ENCODE peak calls at places on chromosomes 2 and 18, in five cellular contexts. One of them, this sample, is unnamed. For H3K4me1 and H3K27me3, the result is how much of the 10 kb centered on the place peaks cover.

GRCh38 chr2:164065038-164065437 is 329.2 kb upstream of the FIGN start:
- DNase-seq in iPS DF 6.9: no peak
- DNase-seq in GM12878: no peak
- DNase-seq in BE2C: no peak
- DNase-seq in GM23338: no peak
- DNase-seq in this sample: no peak

GRCh38 chr18:58891753-58892152 is 27.1 kb downstream of the ZNF532 start:
- DNase-seq in GM12878: no peak
- DNase-seq in BE2C: no peak
- DNase-seq in GM23338: no peak
- DNase-seq in iPS DF 6.9: no peak
- DNase-seq in this sample: no peak

GRCh38 chr2:75560022-75560767 is 544 bp downstream of the EVA1A start:
- DNase-seq in GM12878: no peak
- DNase-seq in iPS DF 6.9: no peak
- DNase-seq in GM23338: peak
- DNase-seq in BE2C: no peak
- DNase-seq in this sample: peak

GRCh38 chr2:193584522-193584938 is 1389.8 kb upstream of the TMEFF2 start:
- DNase-seq in iPS DF 6.9: peak
- DNase-seq in GM12878: no peak
- DNase-seq in GM23338: peak
- DNase-seq in BE2C: peak
- DNase-seq in this sample: no peak

GRCh38 chr2:179340678-179341077 is 76.0 kb upstream of the SESTD1 start:
- DNase-seq in BE2C: no peak
- DNase-seq in GM12878: no peak
- DNase-seq in GM23338: peak
- DNase-seq in iPS DF 6.9: no peak
- DNase-seq in this sample: no peak

GRCh38 chr18:54926593-54927297 is 32.5 kb downstream of the CCDC68 start:
- DNase-seq in iPS DF 6.9: no peak
- DNase-seq in GM12878: no peak
- DNase-seq in BE2C: no peak
- DNase-seq in GM23338: no peak
- DNase-seq in this sample: no peak

GRCh38 chr2:3827673-3828575 is 124.5 kb downstream of the DCDC2C start:
- DNase-seq in iPS DF 6.9: no peak
- DNase-seq in GM23338: peak
- DNase-seq in BE2C: peak
- DNase-seq in GM12878: no peak
- DNase-seq in this sample: no peak

GRCh38 chr2:84991404-84992151 is 20.6 kb downstream of the KCMF1 start:
- DNase-seq in GM23338: no peak
- DNase-seq in iPS DF 6.9: no peak
- DNase-seq in GM12878: no peak
- DNase-seq in BE2C: no peak
- DNase-seq in this sample: no peak

GRCh38 chr2:52269696-52270485 is 1238.0 kb upstream of the NRXN1 start:
- DNase-seq in GM12878: no peak
- DNase-seq in BE2C: no peak
- DNase-seq in iPS DF 6.9: no peak
- DNase-seq in GM23338: no peak
- DNase-seq in this sample: no peak

DNA sequence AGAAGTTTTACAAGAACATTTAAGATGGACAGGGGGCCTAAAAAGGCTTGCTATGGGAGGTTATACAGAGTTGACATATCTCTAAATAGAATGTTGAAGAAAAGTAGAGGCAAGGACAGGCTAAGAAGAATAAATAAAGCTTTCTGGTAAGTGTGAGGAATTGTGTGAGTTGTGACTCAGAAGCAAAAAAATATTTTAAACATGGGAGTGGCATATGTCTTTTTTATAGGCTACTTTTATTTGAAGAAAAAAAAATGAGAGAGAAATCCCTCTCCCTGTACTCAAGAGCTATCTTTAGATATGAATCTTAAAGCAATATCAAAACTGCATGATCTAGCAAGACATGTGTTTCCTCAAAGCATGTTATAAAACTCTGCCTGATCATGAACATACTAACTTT is 41.1 kb downstream of the RAB3GAP1 start:
- DNase-seq in BE2C: no peak
- DNase-seq in GM12878: no peak
- DNase-seq in iPS DF 6.9: no peak
- DNase-seq in GM23338: no peak
- DNase-seq in this sample: no peak
- H3K4me1 ChIP-seq in BE2C: under half
- H3K4me1 ChIP-seq in GM12878: under half
- H3K4me1 ChIP-seq in iPS DF 6.9: under half
- H3K4me1 ChIP-seq in GM23338: under half
- H3K4me1 ChIP-seq in this sample: under half

DNA sequence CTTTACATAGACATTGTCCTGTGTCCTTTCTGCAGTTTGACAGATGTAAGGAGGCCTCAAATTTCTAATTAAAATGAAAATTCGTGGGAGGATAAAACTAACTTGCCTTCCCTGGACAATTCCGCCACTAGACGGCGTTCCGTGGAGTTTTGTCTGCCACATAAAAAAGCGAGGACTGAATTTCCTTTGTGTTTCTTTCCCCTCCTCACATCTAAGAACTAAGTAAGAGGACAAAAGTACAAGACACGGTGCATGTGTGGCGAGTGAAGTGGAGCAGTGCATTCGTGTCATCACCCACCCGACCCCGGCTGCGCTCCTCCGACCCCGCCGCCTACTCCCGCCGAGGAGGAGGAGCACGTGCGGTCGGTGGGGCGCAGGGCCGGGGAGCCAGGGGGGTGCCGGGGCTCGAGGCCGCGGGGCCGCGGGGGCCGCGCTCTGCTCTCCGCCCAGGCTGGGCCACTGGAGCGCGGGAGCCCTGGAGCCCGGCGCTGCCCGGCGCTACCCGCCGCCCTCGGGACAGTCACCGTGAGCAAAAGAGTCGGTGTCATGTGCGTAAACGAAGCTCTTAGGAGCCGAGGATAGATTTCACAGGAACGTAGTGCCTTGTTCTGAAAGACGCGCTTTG is 10.8 kb downstream of the TBR1 start:
- DNase-seq in iPS DF 6.9: no peak
- DNase-seq in BE2C: no peak
- DNase-seq in GM23338: peak
- DNase-seq in GM12878: no peak
- DNase-seq in this sample: no peak
- H3K27me3 ChIP-seq in iPS DF 6.9: half or more
- H3K27me3 ChIP-seq in BE2C: half or more
- H3K27me3 ChIP-seq in GM23338: half or more
- H3K27me3 ChIP-seq in GM12878: under half
- H3K27me3 ChIP-seq in this sample: half or more

DNA sequence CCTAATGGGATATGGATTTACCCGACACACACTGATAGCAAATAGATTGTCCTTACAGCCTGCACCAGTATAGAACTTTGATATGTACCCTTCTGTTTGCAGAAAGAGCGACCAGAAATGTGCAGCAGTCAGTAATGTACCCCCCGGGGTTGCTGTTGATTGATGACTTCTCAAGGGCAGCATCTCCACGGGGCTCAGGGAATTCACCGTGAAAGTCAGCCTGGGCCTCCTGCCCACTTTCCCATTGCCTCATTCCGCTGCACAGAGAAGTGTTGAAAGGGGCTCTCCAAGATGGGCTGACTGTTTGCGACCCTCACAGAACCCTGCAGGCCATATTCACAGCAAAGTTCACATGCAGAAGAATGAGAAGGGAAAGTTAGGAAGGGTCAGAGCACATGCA is 241.3 kb downstream of the PRKCE start:
- DNase-seq in BE2C: no peak
- DNase-seq in iPS DF 6.9: no peak
- DNase-seq in GM12878: no peak
- DNase-seq in GM23338: no peak
- DNase-seq in this sample: peak
- H3K4me1 ChIP-seq in BE2C: under half
- H3K4me1 ChIP-seq in iPS DF 6.9: under half
- H3K4me1 ChIP-seq in GM12878: half or more
- H3K4me1 ChIP-seq in GM23338: under half
- H3K4me1 ChIP-seq in this sample: half or more

DNA sequence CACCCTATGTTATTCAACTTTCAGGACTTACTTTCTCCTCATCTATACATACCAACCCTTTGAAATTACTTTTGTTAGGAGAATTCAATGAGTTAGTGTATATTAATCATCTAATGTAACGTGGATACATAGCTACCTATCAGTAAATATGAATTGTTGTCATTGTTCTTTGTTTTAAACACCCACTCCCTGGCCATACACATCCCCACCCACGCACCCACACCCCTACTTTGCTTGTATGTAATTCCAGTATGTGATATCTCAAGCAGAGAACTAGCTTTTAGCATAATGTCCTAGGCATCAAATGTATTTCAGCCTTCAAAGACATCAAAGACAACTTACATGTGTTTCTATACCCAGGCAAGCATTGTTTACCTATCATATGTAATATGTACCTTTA is 129.2 kb downstream of the MAP4K4 start:
- DNase-seq in GM23338: no peak
- DNase-seq in BE2C: no peak
- DNase-seq in GM12878: no peak
- DNase-seq in iPS DF 6.9: no peak
- DNase-seq in this sample: no peak
- H3K27me3 ChIP-seq in GM23338: under half
- H3K27me3 ChIP-seq in BE2C: under half
- H3K27me3 ChIP-seq in GM12878: under half
- H3K27me3 ChIP-seq in iPS DF 6.9: under half
- H3K27me3 ChIP-seq in this sample: under half

DNA sequence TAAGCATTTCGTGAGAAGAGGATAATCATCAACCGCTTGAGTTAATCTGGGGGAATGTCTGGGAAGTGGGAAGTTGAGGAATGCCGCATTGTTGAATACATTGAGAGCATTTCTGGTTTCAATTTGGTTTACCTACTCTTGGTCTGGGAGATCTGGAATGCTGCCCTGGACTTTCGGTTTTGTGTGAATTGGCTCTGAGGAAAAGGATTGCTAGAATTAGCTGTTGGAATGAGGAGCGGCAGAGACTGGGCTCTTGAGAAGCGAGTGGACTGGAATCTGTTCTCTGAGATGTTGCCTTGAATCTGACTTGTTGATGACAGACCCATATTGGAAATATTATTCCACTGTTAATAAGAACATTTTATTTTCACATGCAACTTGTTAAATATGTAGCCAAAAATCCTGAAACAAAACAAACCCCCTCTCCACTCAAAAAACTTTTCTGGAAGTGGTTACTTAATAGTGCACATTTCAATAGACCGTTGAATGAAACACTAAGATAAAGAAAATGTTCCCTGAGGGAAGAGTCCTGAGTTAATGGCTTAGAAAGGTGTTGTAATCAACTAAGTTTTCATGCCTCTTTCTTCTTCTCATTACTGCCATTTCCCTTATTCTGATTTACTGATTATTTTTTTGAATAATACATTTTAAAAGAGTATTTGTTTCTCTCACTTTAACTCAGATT is 50.8 kb downstream of the PTPRM start:
- DNase-seq in GM12878: no peak
- DNase-seq in GM23338: peak
- DNase-seq in iPS DF 6.9: no peak
- DNase-seq in BE2C: no peak
- DNase-seq in this sample: no peak
- H3K4me1 ChIP-seq in GM12878: under half
- H3K4me1 ChIP-seq in GM23338: under half
- H3K4me1 ChIP-seq in iPS DF 6.9: under half
- H3K4me1 ChIP-seq in BE2C: under half
- H3K4me1 ChIP-seq in this sample: under half

DNA sequence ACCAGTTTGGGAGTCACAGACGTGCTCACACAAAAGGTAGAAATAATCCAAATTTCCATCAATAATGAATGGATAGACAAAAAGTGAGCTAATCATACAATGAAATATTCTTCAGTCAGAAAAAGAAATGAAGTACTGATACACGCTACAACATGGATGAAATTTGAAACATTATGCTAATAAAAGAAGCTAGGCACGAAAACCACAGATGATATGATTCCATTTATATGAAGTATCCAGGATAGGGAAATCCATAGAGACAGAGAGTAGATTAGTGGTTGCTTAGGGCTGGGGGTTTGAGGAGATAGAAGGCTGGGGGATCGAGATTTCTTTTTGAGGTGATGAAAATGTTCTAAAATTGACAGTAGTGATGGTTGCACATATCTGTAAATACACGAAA is 43.0 kb upstream of the ATP6V1B1 start:
- DNase-seq in GM23338: no peak
- DNase-seq in BE2C: no peak
- DNase-seq in GM12878: no peak
- DNase-seq in iPS DF 6.9: no peak
- DNase-seq in this sample: no peak
- H3K27me3 ChIP-seq in GM23338: half or more
- H3K27me3 ChIP-seq in BE2C: under half
- H3K27me3 ChIP-seq in GM12878: under half
- H3K27me3 ChIP-seq in iPS DF 6.9: half or more
- H3K27me3 ChIP-seq in this sample: half or more

GRCh38 chr2:88754585-88755305 is 63.3 kb downstream of the RPIA start:
- DNase-seq in GM23338: no peak
- DNase-seq in iPS DF 6.9: no peak
- DNase-seq in BE2C: no peak
- DNase-seq in GM12878: no peak
- DNase-seq in this sample: no peak
- H3K4me1 ChIP-seq in GM23338: under half
- H3K4me1 ChIP-seq in iPS DF 6.9: under half
- H3K4me1 ChIP-seq in BE2C: under half
- H3K4me1 ChIP-seq in GM12878: under half
- H3K4me1 ChIP-seq in this sample: under half

DNA sequence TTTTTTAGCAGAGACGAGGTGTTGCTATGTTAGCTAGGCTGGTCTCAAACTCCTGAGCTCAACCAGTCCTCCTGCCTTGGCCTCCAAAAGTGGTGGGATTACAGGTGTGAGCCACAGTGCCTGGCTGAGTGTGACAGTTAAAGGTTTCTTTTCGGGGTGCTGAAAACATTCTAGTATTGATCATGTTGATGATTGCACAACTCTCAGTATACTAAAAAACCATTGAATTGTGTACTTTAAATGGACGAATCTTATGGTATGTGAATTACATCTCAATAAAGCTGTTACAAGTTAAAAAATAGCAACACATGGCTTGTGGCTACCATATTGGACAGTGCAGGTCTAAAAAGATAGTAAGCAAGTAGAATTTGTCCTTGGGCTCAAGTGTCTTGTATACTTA is 22.3 kb downstream of the PAPOLG start:
- DNase-seq in BE2C: no peak
- DNase-seq in GM23338: no peak
- DNase-seq in GM12878: no peak
- DNase-seq in iPS DF 6.9: no peak
- DNase-seq in this sample: no peak
- H3K27me3 ChIP-seq in BE2C: under half
- H3K27me3 ChIP-seq in GM23338: under half
- H3K27me3 ChIP-seq in GM12878: under half
- H3K27me3 ChIP-seq in iPS DF 6.9: under half
- H3K27me3 ChIP-seq in this sample: under half

This sample was measured in lower lobe of right lung.